ENCODE peak calls at places on chromosomes 4 and X, in four cellular contexts. R is hippocampal formation, S is amniotic epithelial cell, T is NCI-H146. W is an unnamed sample.

GRCh38 chr4:170348945-170349344 is 259.2 kb upstream of the AADAT start:
- DNase-seq in R (no peak), S (no peak), T (no peak), W (no peak)

GRCh38 chrX:88613338-88613737 is 133.7 kb upstream of the CPXCR1 start:
- DNase-seq in R (no peak), S (no peak), T (no peak), W (no peak)

GRCh38 chr4:78951862-78952472 is 12.7 kb upstream of the PAQR3 start:
- DNase-seq in R (peak; percentile 22), S (peak; percentile 41), T (peak; percentile 49), W (no peak)

GRCh38 chrX:107752037-107752436 is 23.6 kb downstream of the TSC22D3 start:
- DNase-seq in R (no peak), S (no peak), T (no peak), W (peak; percentile 4)

GRCh38 chrX:151538190-151539122 is 25.0 kb upstream of the PASD1 start:
- DNase-seq in R (no peak), S (no peak), T (no peak), W (no peak)

GRCh38 chrX:129771266-129771995 is 8.3 kb upstream of the SASH3 start:
- DNase-seq in R (no peak), S (no peak), T (no peak), W (no peak)

GRCh38 chr4:133866328-133866699 is 335.3 kb downstream of the PABPC4L start:
- DNase-seq in R (no peak), S (peak; percentile 36), T (no peak), W (no peak)

GRCh38 chr4:183471960-183472708 is 27.7 kb downstream of the CDKN2AIP start:
- DNase-seq in R (peak; percentile 61), S (peak; percentile 48), T (peak; percentile 72), W (peak; percentile 91)

GRCh38 chrX:140509468-140510305 is 4.8 kb upstream of the SOX3 start:
- DNase-seq in R (no peak), S (no peak), T (no peak), W (no peak)

GRCh38 chr4:176780995-176781738 is 11.6 kb downstream of the VEGFC start:
- DNase-seq in R (no peak), S (peak; percentile 51), T (no peak), W (no peak)

W was measured in aorta.